ENCODE peak calls at places on chromosomes 12 and 14, in four cellular contexts. E is HepG2, R is GM12878, B is K562. S is an unnamed sample.
A peak's percentile ranks its signal among the peaks of the same experiment; 100 is the strongest.

GRCh38 chr14:20035938-20036337 is at the start of gene OR4K13:
- ATAC-seq in B (no peak), R (no peak), E (no peak), S (no peak)

GRCh38 chr14:88473791-88474190 is 81.0 kb downstream of the PTPN21 start:
- ATAC-seq in E (no peak), R (no peak), B (no peak), S (no peak)

GRCh38 chr14:45526715-45527549 is 273.9 kb upstream of the MIS18BP1 start:
- ATAC-seq in B (no peak), R (peak; percentile 94), E (peak; percentile 99), S (no peak)

GRCh38 chr12:15732341-15733061 is 56.7 kb downstream of the EPS8 start:
- ATAC-seq in E (peak; percentile 84), B (no peak), R (peak; percentile 84), S (peak; percentile 48)

GRCh38 chr14:28412076-28412475 is 354.5 kb upstream of the FOXG1 start:
- ATAC-seq in E (no peak), R (no peak), B (no peak), S (no peak)

GRCh38 chr14:69710378-69710777 is 56.6 kb upstream of the SRSF5 start:
- ATAC-seq in B (no peak), R (no peak), E (no peak), S (no peak)

GRCh38 chr12:78951746-78952532 is 87.4 kb downstream of the SYT1 start:
- ATAC-seq in E (no peak), R (no peak), B (no peak), S (no peak)

GRCh38 chr12:52526511-52526951 is 6.3 kb upstream of the KRT5 start:
- ATAC-seq in B (no peak), E (no peak), R (no peak), S (no peak)

GRCh38 chr14:83164016-83164415 is 1630.4 kb upstream of the SEL1L start:
- ATAC-seq in R (peak; percentile 37), B (no peak), E (no peak), S (no peak)

GRCh38 chr12:93778306-93778705 is 101.1 kb downstream of the CRADD start:
- ATAC-seq in E (no peak), R (no peak), B (no peak), S (peak; percentile 80)

GRCh38 chr12:54279632-54280400 is at the start of gene CBX5:
- ATAC-seq in E (peak; percentile 94), B (peak; percentile 81), R (peak; percentile 85), S (peak; percentile 90)

GRCh38 chr14:105253329-105253682 is 5.0 kb downstream of the BTBD6 start:
- ATAC-seq in B (no peak), R (no peak), E (no peak), S (no peak)

GRCh38 chr14:87656315-87656714 is 336.7 kb downstream of the GALC start:
- ATAC-seq in E (no peak), R (no peak), B (no peak), S (no peak)

GRCh38 chr12:45909041-45909713 is 81.2 kb downstream of the SCAF11 start:
- ATAC-seq in E (no peak), B (no peak), R (peak; percentile 23), S (no peak)

GRCh38 chr12:22617630-22618029 is 7.3 kb upstream of the ETNK1 start:
- ATAC-seq in E (no peak), R (no peak), B (no peak), S (no peak)

GRCh38 chr14:74161526-74162158 is 76.9 kb downstream of the LIN52 start:
- ATAC-seq in R (no peak), B (no peak), E (peak; percentile 40), S (no peak)

GRCh38 chr14:81144811-81145598 is 75.8 kb downstream of the GTF2A1 start:
- ATAC-seq in B (no peak), E (no peak), R (no peak), S (no peak)

GRCh38 chr12:83753205-83753604 is 1066.5 kb downstream of the TMTC2 start:
- ATAC-seq in R (no peak), B (no peak), E (no peak), S (no peak)

GRCh38 chr14:77212933-77213656 is 31.5 kb downstream of the TMEM63C start:
- ATAC-seq in R (peak; percentile 97), E (peak; percentile 93), B (peak; percentile 96), S (no peak)

GRCh38 chr12:97757431-97758091 is 295.0 kb downstream of the RMST start:
- ATAC-seq in E (no peak), B (no peak), R (no peak), S (peak; percentile 51)

GRCh38 chr14:23829736-23830474 is 123.7 kb upstream of the DHRS4 start:
- ATAC-seq in B (no peak), E (peak; percentile 45), R (no peak), S (peak; percentile 79)

GRCh38 chr12:112023759-112024396 is 10.7 kb downstream of the ERP29 start:
- ATAC-seq in R (no peak), B (peak; percentile 9), E (no peak), S (no peak)

DNA sequence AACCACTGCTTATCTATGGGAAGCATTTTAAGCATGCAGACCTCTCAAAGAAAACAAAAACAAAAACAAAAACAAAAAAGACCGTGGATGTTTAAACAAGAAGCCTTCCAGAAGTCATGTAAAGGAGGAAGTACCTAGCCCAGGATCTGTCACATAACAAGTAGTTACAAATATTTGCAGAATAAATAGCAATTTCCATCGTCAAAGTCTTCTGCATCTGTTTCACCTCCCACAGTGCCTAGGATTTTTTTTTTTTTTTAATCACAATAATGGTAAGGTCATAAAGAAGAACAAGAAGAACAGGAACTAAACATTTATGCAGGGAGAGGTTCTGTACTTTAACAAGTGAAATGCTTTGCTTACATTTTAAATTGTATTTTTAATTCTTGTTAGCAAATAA is 2.4 kb upstream of the STXBP6 start:
- ATAC-seq in E (no peak), R (no peak), B (no peak), S (no peak)
- TF ChIP-seq POLR2A in E (no peak), R (no peak), B (no peak), S (no peak)

GRCh38 chr14:75341639-75342038 is 63.0 kb downstream of the FOS start:
- ATAC-seq in B (no peak), R (no peak), E (no peak), S (peak; percentile 28)
- TF ChIP-seq EP300 in B (no peak), R (no peak), E (no peak), S (no peak)

GRCh38 chr14:71728386-71728785 is 203.8 kb upstream of the RGS6 start:
- ATAC-seq in B (no peak), R (no peak), E (no peak), S (no peak)
- H3K36me3 ChIP-seq in B (peaks cover 6% of the 10 kb centered on the region), R (peaks cover 28% of the 10 kb centered on the region), E (peaks cover 12% of the 10 kb centered on the region), S (no peaks in the 10 kb centered on the region)

GRCh38 chr12:121404734-121405133 is 4.8 kb downstream of the RNF34 start:
- ATAC-seq in R (no peak), E (no peak), B (no peak), S (no peak)

GRCh38 chr12:121403721-121404120 is 3.8 kb downstream of the RNF34 start:
- ATAC-seq in B (no peak), E (no peak), R (no peak), S (no peak)

GRCh38 chr12:121399391-121400331 is at the start of gene RNF34:
- ATAC-seq in R (peak; percentile 94), E (peak; percentile 96), B (peak; percentile 97), S (peak; percentile 99)

GRCh38 chr12:121397521-121397920 is 2.4 kb upstream of the RNF34 start:
- ATAC-seq in E (no peak), R (no peak), B (no peak), S (no peak)

GRCh38 chr12:121400332-121401139 is 618 bp downstream of the RNF34 start:
- ATAC-seq in B (peak; percentile 76), E (peak; percentile 70), R (peak; percentile 66), S (peak; percentile 56)
- TF ChIP-seq POLR2A in B (no peak), E (no peak), R (peak; percentile 81), S (no peak)

GRCh38 chr14:67514203-67514607 is 18.9 kb upstream of the PLEKHH1 start:
- ATAC-seq in B (no peak), E (peak; percentile 47), R (peak; percentile 3), S (no peak)

GRCh38 chr14:67513631-67514108 is 19.4 kb upstream of the PLEKHH1 start:
- ATAC-seq in E (peak; percentile 63), B (no peak), R (peak; percentile 44), S (no peak)

GRCh38 chr14:67516679-67517078 is 16.4 kb upstream of the PLEKHH1 start:
- ATAC-seq in R (no peak), B (no peak), E (no peak), S (no peak)

GRCh38 chr14:67515386-67516079 is 17.6 kb upstream of the PLEKHH1 start:
- ATAC-seq in R (peak; percentile 75), E (peak; percentile 36), B (peak; percentile 65), S (peak; percentile 30)

DNA sequence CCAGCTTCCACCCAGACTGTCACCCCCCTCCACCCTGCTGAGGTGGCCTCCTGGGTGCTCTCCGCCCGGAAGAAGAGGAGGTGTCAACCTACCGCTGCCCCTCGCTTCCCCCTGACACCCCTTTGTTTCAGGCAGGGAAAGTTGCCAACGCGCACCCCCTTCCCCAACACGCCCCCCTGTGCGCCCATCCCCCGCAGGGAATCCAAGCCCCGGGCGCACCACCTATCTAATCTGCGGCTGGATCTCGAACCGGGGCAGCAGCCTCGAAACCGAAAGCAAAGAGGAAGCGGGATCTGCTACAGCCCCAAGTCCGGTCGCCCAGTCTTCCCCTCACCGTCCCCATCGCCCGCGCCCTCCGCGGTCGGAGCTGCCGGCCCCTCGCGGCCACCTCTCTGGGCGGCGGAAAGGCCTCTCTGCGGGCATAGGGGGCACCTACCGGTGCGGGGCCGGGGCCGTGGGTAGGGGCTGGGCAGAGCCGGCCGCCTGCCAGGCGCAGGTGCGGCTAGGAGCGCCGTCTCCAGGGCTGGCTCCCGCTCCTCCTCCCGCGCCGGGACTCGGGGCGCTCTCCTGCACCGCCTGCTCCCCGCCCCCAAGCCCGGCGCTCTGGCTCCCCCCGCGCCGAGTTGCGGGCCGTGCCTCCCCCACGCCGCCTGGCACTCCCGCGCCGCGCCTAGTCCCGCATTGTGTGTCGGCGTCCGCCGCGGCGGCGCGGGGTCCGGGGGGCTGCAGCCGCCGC is 18.3 kb upstream of the PLEKHH1 start:
- ATAC-seq in R (peak; percentile 68), B (peak; percentile 64), E (peak; percentile 66), S (peak; percentile 69)
- TF ChIP-seq EP300 in R (no peak), B (no peak), E (no peak), S (no peak)

DNA sequence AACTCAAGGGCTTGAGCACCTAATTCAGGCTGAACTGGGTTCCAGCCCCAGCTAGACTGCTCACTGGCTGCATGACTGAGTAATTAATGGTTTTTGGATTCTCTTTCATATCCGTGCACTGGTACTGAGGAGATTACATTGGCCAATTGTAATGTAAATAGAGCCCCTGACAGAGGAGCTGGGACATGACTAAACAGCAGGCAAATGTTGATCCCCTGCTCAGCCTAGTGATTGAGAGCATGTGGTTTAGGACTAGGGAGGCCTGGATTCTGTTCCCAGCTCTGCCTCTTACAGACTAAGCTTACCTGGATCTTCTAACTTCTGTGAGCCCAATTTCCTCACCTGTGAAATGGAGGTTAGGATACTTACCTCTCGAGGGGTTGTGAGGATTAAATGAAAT is 204.3 kb downstream of the ESR2 start:
- ATAC-seq in B (no peak), R (no peak), E (no peak), S (no peak)
- H3K36me3 ChIP-seq in B (no peaks in the 10 kb centered on the region), R (no peaks in the 10 kb centered on the region), E (no peaks in the 10 kb centered on the region), S (peaks cover 65% of the 10 kb centered on the region)

S was measured in gastroesophageal sphincter.